ENCODE peak calls at places on chromosomes 4 and X, in four cellular contexts. H is DMS53; O is stimulated activated CD8-positive, alpha-beta memory T cell treated with anti-CD3 and anti-CD28 coated beads, Interleukin-4, amount 100 ng/mL, for 4 hours; D is GM19239. N is an unnamed sample.

GRCh38 chr4:77651820-77652219 is 46.2 kb downstream of the CXCL13 start:
- DNase-seq in D (no peak), H (no peak), O (no peak), N (no peak)

GRCh38 chr4:145814246-145814645 is 124.4 kb downstream of the ZNF827 start:
- DNase-seq in O (no peak), H (no peak), D (no peak), N (no peak)

GRCh38 chr4:47639531-47639930 is 154.5 kb downstream of the ATP10D start:
- DNase-seq in O (no peak), H (peak), D (no peak), N (no peak)

GRCh38 chrX:65600106-65600505 is 65.5 kb upstream of the LAS1L start:
- DNase-seq in D (no peak), O (no peak), H (no peak), N (no peak)

GRCh38 chrX:29699214-29699613 is 516.1 kb upstream of the MAGEB2 start:
- DNase-seq in H (no peak), O (no peak), D (no peak), N (no peak)

GRCh38 chr4:80615099-80615498 is 279.6 kb downstream of the CFAP299 start:
- DNase-seq in H (peak), D (no peak), O (no peak), N (no peak)

GRCh38 chr4:16032871-16033505 is 50.8 kb downstream of the PROM1 start:
- DNase-seq in O (no peak), D (no peak), H (no peak), N (no peak)

GRCh38 chr4:173934933-173935620 is 348.4 kb downstream of the FBXO8 start:
- DNase-seq in H (no peak), O (no peak), D (no peak), N (no peak)

GRCh38 chrX:123357941-123358340 is 173.9 kb downstream of the GRIA3 start:
- DNase-seq in O (no peak), D (peak), H (no peak), N (no peak)

GRCh38 chrX:129760155-129760554 is 19.6 kb upstream of the SASH3 start:
- DNase-seq in H (no peak), D (no peak), O (no peak), N (no peak)

GRCh38 chr4:121788896-121789295 is 12.2 kb upstream of the EXOSC9 start:
- DNase-seq in H (no peak), O (no peak), D (no peak), N (no peak)

GRCh38 chr4:125551451-125551850 is 236.7 kb downstream of the FAT4 start:
- DNase-seq in D (no peak), H (no peak), O (no peak), N (no peak)

N was measured in GM04504.